ENCODE peak calls at places on chromosomes 16 and 17, in five cellular contexts. M, F, U, I and B are unnamed samples.

GRCh38 chr17:7380855-7381683 is at the start of gene TNK1:
- DNase-seq in F (no peak), U (no peak), M (no peak), I (peak; percentile 64), B (peak; percentile 65)

GRCh38 chr16:54418903-54419302 is 132.3 kb upstream of the IRX3 start:
- DNase-seq in M (no peak), U (no peak), F (no peak), I (no peak), B (no peak)

GRCh38 chr17:49514374-49514738 is 19.3 kb downstream of the NGFR start:
- DNase-seq in U (peak; percentile 52), F (no peak), M (no peak), I (peak; percentile 78), B (no peak)

GRCh38 chr17:79843917-79844815 is 4.9 kb upstream of the CBX4 start:
- DNase-seq in I (peak; percentile 94), U (peak; percentile 73), M (peak; percentile 56), F (no peak), B (peak; percentile 27)

GRCh38 chr16:49398761-49399160 is 25.2 kb downstream of the C16orf78 start:
- DNase-seq in F (no peak), I (no peak), M (no peak), U (no peak), B (no peak)

GRCh38 chr17:57570740-57571344 is 174.3 kb downstream of the CCDC182 start:
- DNase-seq in F (no peak), U (no peak), I (no peak), M (peak; percentile 37), B (no peak)

GRCh38 chr17:65888649-65889048 is 303.3 kb downstream of the CEP112 start:
- DNase-seq in M (peak; percentile 22), F (no peak), I (no peak), U (peak; percentile 10), B (no peak)

GRCh38 chr16:56258508-56259424 is 67.5 kb downstream of the GNAO1 start:
- DNase-seq in U (no peak), M (no peak), F (no peak), I (no peak), B (no peak)

GRCh38 chr17:19730829-19731228 is 14.4 kb upstream of the SLC47A2 start:
- DNase-seq in I (no peak), F (no peak), U (no peak), M (no peak), B (no peak)

GRCh38 chr17:81711814-81712467 is at the start of gene SLC25A10:
- DNase-seq in I (peak; percentile 99), U (peak; percentile 72), F (peak; percentile 45), M (peak; percentile 70), B (peak; percentile 88)

GRCh38 chr17:59893617-59894100 is 738 bp downstream of the RPS6KB1 start:
- DNase-seq in M (peak; percentile 23), U (peak; percentile 31), F (no peak), I (peak; percentile 45), B (peak; percentile 28)

GRCh38 chr17:45147102-45147580 is 1.1 kb upstream of the HEXIM1 start:
- DNase-seq in F (no peak), M (no peak), U (no peak), I (peak; percentile 86), B (peak; percentile 61)

DNA sequence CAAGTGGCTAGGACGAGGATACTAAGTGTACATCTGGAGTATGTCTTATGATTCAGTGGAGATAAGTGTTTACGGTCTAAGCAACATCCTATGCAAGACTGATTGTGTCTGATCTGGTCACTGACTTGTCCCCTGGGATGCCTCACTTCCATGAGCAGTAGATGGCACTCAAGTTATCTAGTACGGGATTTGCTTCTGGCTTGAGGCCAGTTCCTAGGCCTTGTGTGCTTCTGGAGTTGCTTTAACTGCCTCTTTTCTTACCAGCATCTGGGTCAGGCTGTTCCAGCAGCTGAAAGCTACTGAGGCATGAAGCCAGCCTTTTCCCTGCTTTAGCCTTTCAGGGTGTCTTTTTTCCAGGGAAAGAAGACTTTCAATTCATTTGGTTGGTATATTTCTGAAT is 23.0 kb downstream of the SUPT6H start:
- DNase-seq in F (no peak), M (no peak), U (peak; percentile 43), I (peak; percentile 47), B (no peak)
- TF ChIP-seq CTCF in F (no peak), M (peak; percentile 11), U (peak; percentile 7), I (no peak), B (peak; percentile 34)

GRCh38 chr16:73142995-73143394 is 95.1 kb upstream of the ZFHX3 start:
- DNase-seq in I (no peak), F (no peak), M (no peak), U (no peak), B (no peak)
- H3K4me3 ChIP-seq in I (no peak overlapping the region), F (no peak overlapping the region), M (no peak overlapping the region), U (no peak overlapping the region), B (no peak overlapping the region)

GRCh38 chr16:83113811-83114210 is 487.0 kb downstream of the CDH13 start:
- DNase-seq in M (no peak), U (no peak), I (no peak), F (no peak), B (no peak)

GRCh38 chr16:83115491-83116232 is 488.9 kb downstream of the CDH13 start:
- DNase-seq in F (no peak), U (no peak), I (no peak), M (no peak), B (peak; percentile 42)

GRCh38 chr16:83116274-83116892 is 489.6 kb downstream of the CDH13 start:
- DNase-seq in U (peak; percentile 41), M (no peak), I (no peak), F (no peak), B (no peak)

GRCh38 chr16:83110221-83110768 is 483.5 kb downstream of the CDH13 start:
- DNase-seq in M (no peak), I (no peak), U (no peak), F (no peak), B (peak; percentile 17)

GRCh38 chr16:83113317-83113716 is 486.5 kb downstream of the CDH13 start:
- DNase-seq in M (no peak), U (peak; percentile 63), I (peak; percentile 22), F (no peak), B (peak; percentile 54)
- TF ChIP-seq CTCF in M (peak; percentile 56), U (peak; percentile 87), I (peak; percentile 71), F (peak; percentile 71), B (peak; percentile 69)

GRCh38 chr16:89435051-89435450 is 55.3 kb downstream of the ANKRD11 start:
- DNase-seq in F (no peak), M (no peak), I (no peak), U (no peak), B (no peak)

GRCh38 chr16:89434490-89434889 is 55.9 kb downstream of the ANKRD11 start:
- DNase-seq in U (no peak), I (no peak), M (no peak), F (no peak), B (no peak)

GRCh38 chr16:89430436-89431157 is 59.8 kb downstream of the ANKRD11 start:
- DNase-seq in U (no peak), F (no peak), I (no peak), M (no peak), B (no peak)

GRCh38 chr16:89431616-89432015 is 58.7 kb downstream of the ANKRD11 start:
- DNase-seq in I (no peak), M (no peak), F (no peak), U (no peak), B (no peak)

DNA sequence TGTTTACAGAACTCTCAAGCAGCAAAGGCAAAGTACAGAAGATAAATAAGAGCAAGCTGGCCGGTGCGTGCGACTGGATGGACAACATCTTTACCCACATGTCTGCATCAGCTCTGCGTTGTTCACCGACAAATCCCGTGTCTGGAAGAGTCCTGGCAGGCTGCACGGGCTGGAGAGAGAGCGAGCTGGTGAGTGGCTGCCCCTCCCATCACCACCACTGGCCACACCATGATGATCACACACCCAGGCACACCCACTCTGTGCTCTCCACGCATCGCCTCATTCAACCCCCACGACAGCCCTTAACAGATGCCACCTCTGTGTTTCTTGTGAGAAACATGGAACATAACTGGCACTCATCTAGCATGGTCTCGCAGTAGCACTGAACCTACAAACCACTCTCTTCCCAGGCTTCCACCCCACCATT is 59.2 kb downstream of the ANKRD11 start:
- DNase-seq in I (no peak), F (peak; percentile 44), U (no peak), M (peak; percentile 49), B (peak; percentile 69)
- H3K4me3 ChIP-seq in I (no peak overlapping the region), F (no peak overlapping the region), U (no peak overlapping the region), M (no peak overlapping the region), B (no peak overlapping the region)